ENCODE peak calls at places on chromosomes 16 and 17, in five cellular contexts. Q, D, W, G and K are unnamed samples.

GRCh38 chr17:8806206-8807069 is 7.3 kb upstream of the MFSD6L start:
- DNase-seq in D (no peak), W (no peak), G (no peak), Q (no peak), K (no peak)

GRCh38 chr17:10772425-10773380 is 31.2 kb downstream of the TMEM238L start:
- DNase-seq in Q (peak; percentile 30), W (peak; percentile 53), G (peak; percentile 33), D (no peak), K (no peak)

GRCh38 chr16:89400740-89401139 is 89.6 kb downstream of the ANKRD11 start:
- DNase-seq in D (no peak), Q (no peak), G (no peak), W (no peak), K (no peak)

GRCh38 chr17:73693016-73693545 is 48.8 kb upstream of the SDK2 start:
- DNase-seq in D (no peak), W (no peak), G (no peak), Q (no peak), K (no peak)

GRCh38 chr16:30472328-30472942 is at the start of gene ITGAL:
- DNase-seq in W (no peak), D (peak; percentile 98), Q (no peak), G (no peak), K (no peak)

GRCh38 chr17:3959295-3959899 is 4.8 kb downstream of the ATP2A3 start:
- DNase-seq in W (no peak), D (no peak), G (peak; percentile 62), Q (no peak), K (no peak)

GRCh38 chr16:58222532-58223316 is 24.8 kb upstream of the CSNK2A2 start:
- DNase-seq in G (peak; percentile 51), D (no peak), W (no peak), Q (no peak), K (no peak)

GRCh38 chr17:50689956-50690886 is 17.5 kb downstream of the ANKRD40 start:
- DNase-seq in G (no peak), D (no peak), Q (no peak), W (no peak), K (no peak)

GRCh38 chr16:84277244-84277823 is 17.3 kb upstream of the WFDC1 start:
- DNase-seq in D (no peak), G (peak; percentile 51), W (no peak), Q (peak; percentile 65), K (peak; percentile 62)

GRCh38 chr16:4261557-4262172 is 11.2 kb downstream of the TFAP4 start:
- DNase-seq in D (no peak), W (no peak), Q (peak; percentile 71), G (peak; percentile 26), K (no peak)

GRCh38 chr16:88681084-88681680 is 5.1 kb downstream of the SNAI3 start:
- DNase-seq in W (peak; percentile 39), Q (peak; percentile 61), D (no peak), G (peak; percentile 60), K (no peak)

GRCh38 chr16:1791256-1791942 is 2.1 kb downstream of the IGFALS start:
- DNase-seq in W (no peak), Q (no peak), D (no peak), G (no peak), K (no peak)

GRCh38 chr16:57184890-57185445 is 871 bp downstream of the PSME3IP1 start:
- DNase-seq in W (no peak), D (no peak), G (no peak), Q (no peak), K (no peak)

GRCh38 chr16:8941718-8942344 is 21.9 kb downstream of the USP7 start:
- DNase-seq in G (no peak), Q (no peak), W (no peak), D (no peak), K (no peak)

GRCh38 chr16:67001726-67002125 is 13.3 kb downstream of the CES4A start:
- DNase-seq in Q (no peak), D (no peak), G (no peak), W (no peak), K (no peak)

GRCh38 chr16:67001159-67001486 is 12.7 kb downstream of the CES4A start:
- DNase-seq in W (no peak), Q (no peak), G (no peak), D (no peak), K (no peak)

GRCh38 chr16:66996324-66996982 is 8.1 kb downstream of the CES4A start:
- DNase-seq in Q (no peak), D (no peak), W (no peak), G (peak; percentile 92), K (no peak)

GRCh38 chr16:66996983-66997358 is 8.6 kb downstream of the CES4A start:
- DNase-seq in Q (no peak), W (no peak), D (no peak), G (no peak), K (no peak)

GRCh38 chr16:67000384-67001158 is 12.2 kb downstream of the CES4A start:
- DNase-seq in G (no peak), D (no peak), W (no peak), Q (no peak), K (no peak)
- TF ChIP-seq SUZ12 in G (no peak), D (no peak), W (peak; percentile 70), Q (no peak), K (no peak)

DNA sequence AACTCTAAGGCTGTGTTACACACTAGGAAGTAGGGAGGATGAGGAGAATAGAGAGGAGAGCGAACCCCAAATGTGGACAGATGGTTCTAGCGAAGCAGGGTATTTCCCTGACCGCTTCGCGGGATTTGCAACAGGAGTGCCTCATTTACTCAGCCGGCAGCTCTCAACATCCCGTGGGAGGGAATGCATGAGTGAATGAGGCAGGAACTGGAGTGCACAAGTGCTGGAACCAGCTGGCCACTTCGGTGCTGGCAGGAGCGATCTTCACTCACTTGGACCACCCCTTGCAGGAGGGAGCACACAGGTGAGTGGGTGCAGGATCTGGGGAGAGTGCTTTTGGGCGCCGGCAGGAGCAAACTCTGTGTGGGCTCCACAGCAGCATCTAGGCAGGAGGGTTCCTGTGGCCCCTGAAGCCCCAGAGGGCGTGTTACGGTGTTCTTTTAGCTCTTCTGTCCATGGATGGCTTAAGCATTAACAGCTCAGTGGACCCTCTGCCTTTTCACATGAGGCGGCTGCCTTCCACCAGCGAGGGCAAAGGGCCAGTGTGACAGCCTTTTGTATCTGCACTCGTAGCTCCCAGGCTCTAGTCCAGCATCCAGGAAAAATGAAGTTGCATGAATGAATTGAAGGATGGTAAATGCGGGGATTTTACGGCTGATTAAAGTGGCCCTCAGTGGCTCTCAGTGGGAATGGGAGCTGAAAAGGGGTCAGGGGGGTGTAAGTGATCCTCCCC is 17.4 kb upstream of the ZNHIT3 start:
- DNase-seq in G (no peak), W (no peak), Q (no peak), D (no peak), K (no peak)
- TF ChIP-seq SUZ12 in G (no peak), W (no peak), Q (no peak), D (no peak), K (no peak)

GRCh38 chr16:85429776-85430522 is 183.2 kb upstream of the GSE1 start:
- DNase-seq in D (no peak), G (no peak), Q (no peak), W (no peak), K (no peak)
- TF ChIP-seq SUZ12 in D (no peak), G (no peak), Q (no peak), W (no peak), K (no peak)

DNA sequence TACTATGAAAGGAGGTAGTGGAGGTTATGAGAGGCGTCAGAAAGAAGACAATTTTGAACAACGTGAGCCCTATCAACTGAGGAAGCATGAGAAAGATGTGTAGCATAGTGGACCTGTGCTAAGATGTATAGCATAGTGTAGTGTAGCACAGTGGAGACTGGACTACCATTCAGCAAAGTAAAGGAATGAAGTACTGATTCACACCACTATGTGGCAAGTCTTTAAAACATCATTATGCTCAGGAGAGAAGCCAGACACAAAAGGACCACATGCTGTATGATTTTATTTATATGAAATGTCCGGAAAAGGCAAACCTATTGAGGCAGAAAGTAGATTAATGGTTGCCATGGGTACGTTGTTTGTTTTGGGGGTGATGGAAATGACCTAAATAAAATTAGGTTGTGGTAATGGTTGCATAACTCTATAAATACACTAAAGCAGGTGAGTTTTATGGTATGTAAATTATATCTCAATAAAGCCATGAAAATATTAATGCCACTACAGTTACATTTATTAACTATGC is 20.4 kb upstream of the XYLT1 start:
- DNase-seq in D (no peak), Q (no peak), G (no peak), W (no peak), K (no peak)
- TF ChIP-seq SUZ12 in D (no peak), Q (no peak), G (no peak), W (no peak), K (no peak)

DNA sequence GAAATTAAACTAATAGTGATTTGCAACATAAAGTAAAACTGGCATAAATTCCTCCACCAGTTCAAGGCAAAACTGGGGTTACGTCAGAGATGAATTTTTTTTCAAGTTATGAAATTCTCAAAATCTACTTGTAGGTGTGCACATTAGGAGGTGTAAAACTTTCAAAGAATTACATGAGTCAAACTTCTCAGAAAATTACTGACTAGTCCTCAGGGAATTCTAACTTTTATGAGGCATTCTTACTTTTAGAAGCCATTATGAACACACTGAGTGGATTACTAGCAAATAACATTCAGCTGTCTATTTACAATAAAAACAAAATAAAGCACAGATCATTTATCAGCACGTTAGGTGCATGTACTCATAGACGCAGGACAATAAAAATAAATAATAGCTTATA is 348.7 kb downstream of the CDH11 start:
- DNase-seq in D (no peak), Q (no peak), G (no peak), W (no peak), K (no peak)
- TF ChIP-seq SUZ12 in D (no peak), Q (no peak), G (no peak), W (no peak), K (no peak)

DNA sequence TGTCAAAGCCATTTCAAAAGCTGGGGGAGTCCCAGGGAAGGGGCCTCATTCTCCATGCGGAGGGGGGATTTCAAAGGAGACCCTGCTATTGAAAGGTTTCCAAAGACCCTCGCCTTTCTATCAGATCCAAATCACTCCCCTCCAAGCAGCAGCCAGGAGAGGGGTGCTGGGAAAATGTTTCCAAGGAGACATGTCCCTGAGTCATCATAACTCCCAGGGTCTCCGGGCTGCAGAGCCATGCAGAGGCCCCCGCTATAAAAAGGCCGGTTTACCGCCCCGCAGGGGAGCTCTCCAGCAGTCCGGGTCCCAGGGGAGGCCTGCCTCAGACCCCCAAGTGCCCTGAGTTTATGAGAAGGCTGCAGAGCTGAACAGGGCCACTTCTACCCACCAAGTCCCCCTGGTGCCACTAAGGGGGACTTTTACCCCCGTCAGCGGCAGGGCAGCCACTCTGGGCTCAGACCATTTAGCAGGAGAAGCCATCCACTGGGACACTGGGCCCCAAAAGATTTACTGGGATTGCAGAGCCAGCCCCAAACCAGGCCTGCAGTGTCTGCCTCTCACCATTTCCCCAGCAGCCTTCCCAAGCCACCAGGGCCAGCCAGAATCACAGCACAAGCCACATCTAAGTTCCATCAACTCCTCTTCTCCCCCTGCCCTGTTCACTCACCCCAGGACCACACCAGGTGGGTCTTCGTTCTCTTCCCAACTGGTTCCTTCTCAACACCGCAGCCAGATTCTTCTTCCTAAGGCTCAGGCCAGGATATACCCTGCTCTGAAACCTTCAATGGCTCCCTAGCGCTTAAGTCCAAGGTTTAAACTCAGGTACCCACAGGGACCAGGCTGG is 234.4 kb downstream of the ZNF423 start:
- DNase-seq in Q (no peak), D (no peak), G (no peak), W (no peak), K (no peak)
- TF ChIP-seq SUZ12 in Q (no peak), D (no peak), G (no peak), W (no peak), K (no peak)

DNA sequence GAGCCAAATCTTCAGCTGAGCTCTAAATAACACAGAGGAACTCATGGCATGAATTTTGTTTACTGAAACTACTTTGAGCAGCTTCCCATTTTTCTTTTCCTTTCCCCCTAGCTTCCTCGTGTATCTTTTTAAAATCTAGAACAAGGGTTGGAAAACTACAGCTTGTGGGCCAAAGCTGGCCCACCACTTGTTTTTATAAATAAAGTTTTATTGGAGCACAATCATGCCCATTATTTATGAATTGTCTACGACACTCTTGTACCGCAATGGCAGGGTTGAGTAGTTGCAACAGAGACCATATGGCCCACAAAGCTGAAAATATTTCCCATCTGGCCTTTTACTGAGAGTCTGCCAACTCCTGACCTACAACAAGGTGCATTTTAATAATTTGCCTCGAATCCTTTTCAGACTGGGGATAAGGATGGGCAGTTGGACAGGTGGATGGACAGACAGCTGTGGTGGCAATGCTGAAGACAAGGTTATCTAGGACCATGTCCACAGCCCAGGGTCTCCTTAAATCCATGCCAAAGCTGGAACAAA is 87.7 kb downstream of the RMI2 start:
- DNase-seq in Q (no peak), D (no peak), W (no peak), G (no peak), K (no peak)
- TF ChIP-seq SUZ12 in Q (no peak), D (no peak), W (no peak), G (no peak), K (no peak)